ENCODE peak calls at places on chromosomes 16 and 17, in nine cellular contexts. One of them, this sample, is unnamed.

GRCh38 chr17:21538615-21539014 is 153.7 kb upstream of the KCNJ18 start:
- DNase-seq in AG04450: no peak
- DNase-seq in cardiac muscle cell: no peak
- DNase-seq in esophagus squamous epithelium: no peak
- DNase-seq in sigmoid colon: no peak
- DNase-seq in CD8-positive, alpha-beta T cell: no peak
- DNase-seq in brain microvascular endothelial cell: no peak
- DNase-seq in left ventricle myocardium inferior: no peak
- DNase-seq in thoracic aorta: no peak
- DNase-seq in this sample: no peak

GRCh38 chr16:89737341-89738071 is 16.2 kb downstream of the ZNF276 start:
- DNase-seq in AG04450: no peak
- DNase-seq in cardiac muscle cell: no peak
- DNase-seq in esophagus squamous epithelium: no peak
- DNase-seq in sigmoid colon: no peak
- DNase-seq in CD8-positive, alpha-beta T cell: peak; percentile 41
- DNase-seq in brain microvascular endothelial cell: no peak
- DNase-seq in left ventricle myocardium inferior: no peak
- DNase-seq in thoracic aorta: no peak
- DNase-seq in this sample: no peak

GRCh38 chr17:51857052-51857593 is 301.4 kb downstream of the CA10 start:
- DNase-seq in AG04450: no peak
- DNase-seq in cardiac muscle cell: no peak
- DNase-seq in esophagus squamous epithelium: no peak
- DNase-seq in sigmoid colon: no peak
- DNase-seq in CD8-positive, alpha-beta T cell: no peak
- DNase-seq in brain microvascular endothelial cell: no peak
- DNase-seq in left ventricle myocardium inferior: no peak
- DNase-seq in thoracic aorta: no peak
- DNase-seq in this sample: no peak

GRCh38 chr16:30658731-30659506 is 688 bp downstream of the FBRS start:
- DNase-seq in AG04450: peak; percentile 96
- DNase-seq in cardiac muscle cell: peak; percentile 93
- DNase-seq in esophagus squamous epithelium: peak; percentile 93
- DNase-seq in sigmoid colon: peak; percentile 94
- DNase-seq in CD8-positive, alpha-beta T cell: no peak
- DNase-seq in brain microvascular endothelial cell: peak; percentile 92
- DNase-seq in left ventricle myocardium inferior: peak; percentile 76
- DNase-seq in thoracic aorta: peak; percentile 85
- DNase-seq in this sample: peak; percentile 98

GRCh38 chr16:1296688-1297412 is 12.6 kb upstream of the UBE2I start:
- DNase-seq in AG04450: no peak
- DNase-seq in cardiac muscle cell: peak; percentile 48
- DNase-seq in esophagus squamous epithelium: no peak
- DNase-seq in sigmoid colon: no peak
- DNase-seq in CD8-positive, alpha-beta T cell: no peak
- DNase-seq in brain microvascular endothelial cell: peak; percentile 37
- DNase-seq in left ventricle myocardium inferior: no peak
- DNase-seq in thoracic aorta: no peak
- DNase-seq in this sample: peak; percentile 23

GRCh38 chr17:1649844-1650409 is at the start of gene RILP:
- DNase-seq in AG04450: no peak
- DNase-seq in cardiac muscle cell: peak; percentile 95
- DNase-seq in esophagus squamous epithelium: no peak
- DNase-seq in sigmoid colon: peak; percentile 91
- DNase-seq in CD8-positive, alpha-beta T cell: peak; percentile 23
- DNase-seq in brain microvascular endothelial cell: no peak
- DNase-seq in left ventricle myocardium inferior: peak; percentile 87
- DNase-seq in thoracic aorta: no peak
- DNase-seq in this sample: no peak

GRCh38 chr17:82710499-82711232 is 5.8 kb upstream of the FN3KRP start:
- DNase-seq in AG04450: no peak
- DNase-seq in cardiac muscle cell: no peak
- DNase-seq in esophagus squamous epithelium: no peak
- DNase-seq in sigmoid colon: no peak
- DNase-seq in CD8-positive, alpha-beta T cell: no peak
- DNase-seq in brain microvascular endothelial cell: no peak
- DNase-seq in left ventricle myocardium inferior: no peak
- DNase-seq in thoracic aorta: no peak
- DNase-seq in this sample: no peak

GRCh38 chr16:49590166-49590871 is 216.7 kb downstream of the C16orf78 start:
- DNase-seq in AG04450: no peak
- DNase-seq in cardiac muscle cell: no peak
- DNase-seq in esophagus squamous epithelium: no peak
- DNase-seq in sigmoid colon: no peak
- DNase-seq in CD8-positive, alpha-beta T cell: no peak
- DNase-seq in brain microvascular endothelial cell: no peak
- DNase-seq in left ventricle myocardium inferior: no peak
- DNase-seq in thoracic aorta: no peak
- DNase-seq in this sample: no peak

GRCh38 chr17:46154151-46154816 is 38.9 kb downstream of the KANSL1 start:
- DNase-seq in AG04450: no peak
- DNase-seq in cardiac muscle cell: no peak
- DNase-seq in esophagus squamous epithelium: no peak
- DNase-seq in sigmoid colon: no peak
- DNase-seq in CD8-positive, alpha-beta T cell: no peak
- DNase-seq in brain microvascular endothelial cell: no peak
- DNase-seq in left ventricle myocardium inferior: no peak
- DNase-seq in thoracic aorta: no peak
- DNase-seq in this sample: no peak

GRCh38 chr16:12899529-12900168 is 1.7 kb upstream of the SHISA9 start:
- DNase-seq in AG04450: no peak
- DNase-seq in cardiac muscle cell: no peak
- DNase-seq in esophagus squamous epithelium: no peak
- DNase-seq in sigmoid colon: no peak
- DNase-seq in CD8-positive, alpha-beta T cell: no peak
- DNase-seq in brain microvascular endothelial cell: no peak
- DNase-seq in left ventricle myocardium inferior: no peak
- DNase-seq in thoracic aorta: no peak
- DNase-seq in this sample: no peak

GRCh38 chr17:71464241-71464640 is 656.6 kb upstream of the SOX9 start:
- DNase-seq in AG04450: no peak
- DNase-seq in cardiac muscle cell: no peak
- DNase-seq in esophagus squamous epithelium: no peak
- DNase-seq in sigmoid colon: no peak
- DNase-seq in CD8-positive, alpha-beta T cell: no peak
- DNase-seq in brain microvascular endothelial cell: no peak
- DNase-seq in left ventricle myocardium inferior: no peak
- DNase-seq in thoracic aorta: no peak
- DNase-seq in this sample: no peak

GRCh38 chr16:84315422-84315821 is 20.7 kb downstream of the WFDC1 start:
- DNase-seq in AG04450: no peak
- DNase-seq in cardiac muscle cell: no peak
- DNase-seq in esophagus squamous epithelium: no peak
- DNase-seq in sigmoid colon: peak; percentile 6
- DNase-seq in CD8-positive, alpha-beta T cell: no peak
- DNase-seq in brain microvascular endothelial cell: no peak
- DNase-seq in left ventricle myocardium inferior: no peak
- DNase-seq in thoracic aorta: no peak
- DNase-seq in this sample: peak; percentile 15

GRCh38 chr17:79306688-79307323 is 232.2 kb downstream of the ENGASE start:
- DNase-seq in AG04450: no peak
- DNase-seq in cardiac muscle cell: no peak
- DNase-seq in esophagus squamous epithelium: no peak
- DNase-seq in sigmoid colon: no peak
- DNase-seq in CD8-positive, alpha-beta T cell: no peak
- DNase-seq in brain microvascular endothelial cell: no peak
- DNase-seq in left ventricle myocardium inferior: peak; percentile 37
- DNase-seq in thoracic aorta: peak; percentile 15
- DNase-seq in this sample: no peak
- H3K4me3 ChIP-seq in AG04450: no peak overlapping the region
- H3K4me3 ChIP-seq in cardiac muscle cell: no peak overlapping the region
- H3K4me3 ChIP-seq in esophagus squamous epithelium: no peak overlapping the region
- H3K4me3 ChIP-seq in sigmoid colon: no peak overlapping the region
- H3K4me3 ChIP-seq in CD8-positive, alpha-beta T cell: no peak overlapping the region
- H3K4me3 ChIP-seq in brain microvascular endothelial cell: no peak overlapping the region
- H3K4me3 ChIP-seq in left ventricle myocardium inferior: peak overlapping the region; percentile 44
- H3K4me3 ChIP-seq in thoracic aorta: peak overlapping the region; percentile 59
- H3K4me3 ChIP-seq in this sample: no peak overlapping the region

GRCh38 chr16:27695161-27695560 is 145.2 kb downstream of the KATNIP start:
- DNase-seq in AG04450: no peak
- DNase-seq in cardiac muscle cell: no peak
- DNase-seq in esophagus squamous epithelium: no peak
- DNase-seq in sigmoid colon: no peak
- DNase-seq in CD8-positive, alpha-beta T cell: no peak
- DNase-seq in brain microvascular endothelial cell: no peak
- DNase-seq in left ventricle myocardium inferior: no peak
- DNase-seq in thoracic aorta: no peak
- DNase-seq in this sample: no peak

GRCh38 chr16:27699540-27699939 is 149.6 kb downstream of the KATNIP start:
- DNase-seq in AG04450: no peak
- DNase-seq in cardiac muscle cell: no peak
- DNase-seq in esophagus squamous epithelium: no peak
- DNase-seq in sigmoid colon: no peak
- DNase-seq in CD8-positive, alpha-beta T cell: no peak
- DNase-seq in brain microvascular endothelial cell: no peak
- DNase-seq in left ventricle myocardium inferior: no peak
- DNase-seq in thoracic aorta: no peak
- DNase-seq in this sample: no peak

GRCh38 chr16:27700596-27700995 is 150.7 kb downstream of the KATNIP start:
- DNase-seq in AG04450: no peak
- DNase-seq in cardiac muscle cell: no peak
- DNase-seq in esophagus squamous epithelium: no peak
- DNase-seq in sigmoid colon: no peak
- DNase-seq in CD8-positive, alpha-beta T cell: no peak
- DNase-seq in brain microvascular endothelial cell: no peak
- DNase-seq in left ventricle myocardium inferior: no peak
- DNase-seq in thoracic aorta: no peak
- DNase-seq in this sample: no peak

GRCh38 chr16:27698746-27699145 is 148.8 kb downstream of the KATNIP start:
- DNase-seq in AG04450: no peak
- DNase-seq in cardiac muscle cell: no peak
- DNase-seq in esophagus squamous epithelium: no peak
- DNase-seq in sigmoid colon: no peak
- DNase-seq in CD8-positive, alpha-beta T cell: no peak
- DNase-seq in brain microvascular endothelial cell: no peak
- DNase-seq in left ventricle myocardium inferior: no peak
- DNase-seq in thoracic aorta: no peak
- DNase-seq in this sample: no peak

GRCh38 chr16:27698266-27698665 is 148.3 kb downstream of the KATNIP start:
- DNase-seq in AG04450: no peak
- DNase-seq in cardiac muscle cell: peak; percentile 60
- DNase-seq in esophagus squamous epithelium: no peak
- DNase-seq in sigmoid colon: no peak
- DNase-seq in CD8-positive, alpha-beta T cell: no peak
- DNase-seq in brain microvascular endothelial cell: no peak
- DNase-seq in left ventricle myocardium inferior: no peak
- DNase-seq in thoracic aorta: no peak
- DNase-seq in this sample: peak; percentile 22
- TF ChIP-seq CTCF in AG04450: peak; percentile 11
- TF ChIP-seq CTCF in cardiac muscle cell: peak; percentile 56
- TF ChIP-seq CTCF in esophagus squamous epithelium: no peak
- TF ChIP-seq CTCF in sigmoid colon: no peak
- TF ChIP-seq CTCF in CD8-positive, alpha-beta T cell: no peak
- TF ChIP-seq CTCF in brain microvascular endothelial cell: peak; percentile 71
- TF ChIP-seq CTCF in left ventricle myocardium inferior: peak; percentile 20
- TF ChIP-seq CTCF in thoracic aorta: no peak
- TF ChIP-seq CTCF in this sample: peak; percentile 72

GRCh38 chr16:80063028-80063767 is 462.7 kb upstream of the MAF start:
- DNase-seq in AG04450: no peak
- DNase-seq in cardiac muscle cell: no peak
- DNase-seq in esophagus squamous epithelium: no peak
- DNase-seq in sigmoid colon: no peak
- DNase-seq in CD8-positive, alpha-beta T cell: no peak
- DNase-seq in brain microvascular endothelial cell: peak; percentile 40
- DNase-seq in left ventricle myocardium inferior: no peak
- DNase-seq in thoracic aorta: no peak
- DNase-seq in this sample: peak; percentile 69

GRCh38 chr16:80071964-80072363 is 468.8 kb upstream of the DYNLRB2 start:
- DNase-seq in AG04450: no peak
- DNase-seq in cardiac muscle cell: no peak
- DNase-seq in esophagus squamous epithelium: no peak
- DNase-seq in sigmoid colon: no peak
- DNase-seq in CD8-positive, alpha-beta T cell: no peak
- DNase-seq in brain microvascular endothelial cell: no peak
- DNase-seq in left ventricle myocardium inferior: no peak
- DNase-seq in thoracic aorta: no peak
- DNase-seq in this sample: no peak

GRCh38 chr16:80062361-80063027 is 462.0 kb upstream of the MAF start:
- DNase-seq in AG04450: no peak
- DNase-seq in cardiac muscle cell: no peak
- DNase-seq in esophagus squamous epithelium: no peak
- DNase-seq in sigmoid colon: no peak
- DNase-seq in CD8-positive, alpha-beta T cell: no peak
- DNase-seq in brain microvascular endothelial cell: no peak
- DNase-seq in left ventricle myocardium inferior: no peak
- DNase-seq in thoracic aorta: no peak
- DNase-seq in this sample: no peak

GRCh38 chr16:80065565-80065964 is 465.0 kb upstream of the MAF start:
- DNase-seq in AG04450: no peak
- DNase-seq in cardiac muscle cell: no peak
- DNase-seq in esophagus squamous epithelium: no peak
- DNase-seq in sigmoid colon: no peak
- DNase-seq in CD8-positive, alpha-beta T cell: no peak
- DNase-seq in brain microvascular endothelial cell: no peak
- DNase-seq in left ventricle myocardium inferior: no peak
- DNase-seq in thoracic aorta: no peak
- DNase-seq in this sample: no peak

GRCh38 chr16:80066805-80067580 is 466.5 kb upstream of the MAF start:
- DNase-seq in AG04450: no peak
- DNase-seq in cardiac muscle cell: no peak
- DNase-seq in esophagus squamous epithelium: no peak
- DNase-seq in sigmoid colon: no peak
- DNase-seq in CD8-positive, alpha-beta T cell: no peak
- DNase-seq in brain microvascular endothelial cell: no peak
- DNase-seq in left ventricle myocardium inferior: no peak
- DNase-seq in thoracic aorta: no peak
- DNase-seq in this sample: no peak
- H3K4me3 ChIP-seq in AG04450: no peak overlapping the region
- H3K4me3 ChIP-seq in cardiac muscle cell: no peak overlapping the region
- H3K4me3 ChIP-seq in esophagus squamous epithelium: no peak overlapping the region
- H3K4me3 ChIP-seq in sigmoid colon: no peak overlapping the region
- H3K4me3 ChIP-seq in CD8-positive, alpha-beta T cell: no peak overlapping the region
- H3K4me3 ChIP-seq in brain microvascular endothelial cell: no peak overlapping the region
- H3K4me3 ChIP-seq in left ventricle myocardium inferior: no peak overlapping the region
- H3K4me3 ChIP-seq in thoracic aorta: no peak overlapping the region
- H3K4me3 ChIP-seq in this sample: no peak overlapping the region

DNA sequence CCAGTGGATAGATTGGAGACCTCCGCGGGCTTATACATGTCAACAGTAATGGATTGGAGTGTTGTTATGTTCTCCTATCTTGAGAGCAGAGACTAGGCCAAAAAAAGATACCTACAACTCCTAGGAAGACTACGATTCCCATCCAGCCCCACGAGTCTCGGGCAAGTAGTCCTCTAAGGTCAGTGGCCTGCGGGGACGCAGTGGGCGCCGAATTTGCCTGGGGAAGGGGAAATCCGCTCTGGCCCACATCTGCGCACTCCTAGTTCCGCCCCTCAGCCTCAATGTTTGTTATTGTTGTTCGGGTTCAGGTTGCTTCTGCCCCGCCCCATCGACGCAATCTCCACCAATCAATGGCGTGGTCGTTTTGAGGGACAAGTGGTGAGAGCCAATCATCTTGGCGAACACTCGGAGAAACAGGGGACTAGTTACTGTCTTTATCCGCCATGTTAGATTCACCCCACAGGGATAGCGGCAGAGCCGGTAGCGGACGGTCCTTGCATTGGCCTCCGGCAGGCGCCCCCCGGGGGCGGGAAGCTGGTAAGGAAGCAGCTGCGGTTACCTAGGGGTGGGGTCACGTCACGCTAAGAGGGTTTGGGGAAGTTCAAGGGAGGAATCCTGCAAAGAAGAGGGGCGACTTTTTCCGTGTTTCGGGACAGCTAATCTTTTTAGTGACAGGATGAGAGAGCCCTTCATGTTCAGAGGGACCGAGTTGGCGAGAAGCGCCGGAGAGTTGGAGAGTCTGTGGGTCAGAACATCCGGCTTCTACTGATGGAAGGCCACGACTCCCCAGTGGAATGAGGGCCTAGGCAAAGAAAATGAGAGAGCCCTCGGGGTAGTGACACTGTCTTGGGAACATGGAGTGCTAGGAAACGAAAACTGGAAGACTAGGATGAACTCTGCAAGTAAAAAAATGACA is at the start of gene NBR1:
- DNase-seq in AG04450: peak; percentile 95
- DNase-seq in cardiac muscle cell: peak; percentile 97
- DNase-seq in esophagus squamous epithelium: peak; percentile 83
- DNase-seq in sigmoid colon: peak; percentile 98
- DNase-seq in CD8-positive, alpha-beta T cell: peak; percentile 95
- DNase-seq in brain microvascular endothelial cell: peak; percentile 97
- DNase-seq in left ventricle myocardium inferior: peak; percentile 94
- DNase-seq in thoracic aorta: peak; percentile 92
- DNase-seq in this sample: peak; percentile 99
- TF ChIP-seq CTCF in AG04450: peak; percentile 29
- TF ChIP-seq CTCF in cardiac muscle cell: peak; percentile 18
- TF ChIP-seq CTCF in esophagus squamous epithelium: peak; percentile 14
- TF ChIP-seq CTCF in sigmoid colon: no peak
- TF ChIP-seq CTCF in CD8-positive, alpha-beta T cell: no peak
- TF ChIP-seq CTCF in brain microvascular endothelial cell: peak; percentile 39
- TF ChIP-seq CTCF in left ventricle myocardium inferior: peak; percentile 44
- TF ChIP-seq CTCF in thoracic aorta: no peak
- TF ChIP-seq CTCF in this sample: peak; percentile 28